ENCODE peak calls at places on chromosome 15, in six cellular contexts. F is B cell; V is CD8-positive, alpha-beta memory T cell; K is NCI-H460; E is CD8-positive, alpha-beta T cell; N is GM13977. Y is an unnamed sample.

GRCh38 chr15:64767203-64767602 is 8.2 kb downstream of the RBPMS2 start:
- DNase-seq in N (no peak), V (no peak), F (no peak), E (no peak), K (no peak), Y (no peak)

GRCh38 chr15:66235866-66236265 is 17.7 kb downstream of the MEGF11 start:
- DNase-seq in E (no peak), F (no peak), N (no peak), K (no peak), V (no peak), Y (no peak)

GRCh38 chr15:92448370-92448769 is 54.7 kb downstream of the ST8SIA2 start:
- DNase-seq in E (no peak), K (no peak), N (no peak), V (no peak), F (no peak), Y (no peak)

GRCh38 chr15:25799906-25800700 is 63.0 kb downstream of the ATP10A start:
- DNase-seq in V (no peak), E (no peak), N (no peak), K (no peak), F (no peak), Y (no peak)

GRCh38 chr15:63860161-63860954 is 26.6 kb upstream of the HERC1 start:
- DNase-seq in N (no peak), F (peak), K (no peak), E (peak), V (peak), Y (no peak)

GRCh38 chr15:41513282-41514227 is at the start of gene LTK:
- DNase-seq in K (no peak), N (peak), F (peak), V (no peak), E (no peak), Y (no peak)

GRCh38 chr15:52924641-52925040 is 134.5 kb upstream of the ONECUT1 start:
- DNase-seq in E (no peak), K (no peak), F (no peak), N (no peak), V (no peak), Y (no peak)

GRCh38 chr15:47517737-47518136 is 199.6 kb upstream of the SEMA6D start:
- DNase-seq in V (no peak), K (no peak), E (no peak), N (no peak), F (no peak), Y (no peak)

GRCh38 chr15:78282324-78282723 is 17.1 kb downstream of the SKIC8 start:
- DNase-seq in E (no peak), N (no peak), K (no peak), V (no peak), F (no peak), Y (no peak)

GRCh38 chr15:70303981-70304380 is 206.3 kb upstream of the TLE3 start:
- DNase-seq in F (no peak), V (no peak), E (no peak), N (no peak), K (no peak), Y (no peak)

GRCh38 chr15:63466378-63467192 is 37.8 kb upstream of the USP3 start:
- DNase-seq in F (peak), K (peak), V (no peak), N (peak), E (no peak), Y (peak)

GRCh38 chr15:73982251-73982962 is 9.7 kb downstream of the STOML1 start:
- DNase-seq in V (no peak), N (no peak), E (no peak), F (no peak), K (no peak), Y (no peak)

GRCh38 chr15:68414591-68414990 is 17.4 kb downstream of the ITGA11 start:
- DNase-seq in F (no peak), K (no peak), V (no peak), N (no peak), E (no peak), Y (no peak)

GRCh38 chr15:52524223-52525136 is 4.2 kb downstream of the MYO5A start:
- DNase-seq in K (no peak), V (no peak), N (no peak), F (no peak), E (no peak), Y (no peak)

GRCh38 chr15:33091983-33092688 is 102.4 kb downstream of the FMN1 start:
- DNase-seq in F (no peak), V (no peak), K (no peak), N (no peak), E (no peak), Y (no peak)

GRCh38 chr15:98874359-98874758 is 133.2 kb downstream of the PGPEP1L start:
- DNase-seq in N (no peak), V (no peak), F (no peak), K (no peak), E (no peak), Y (no peak)

GRCh38 chr15:77143606-77144005 is 72.7 kb upstream of the TSPAN3 start:
- DNase-seq in N (no peak), K (no peak), V (no peak), F (no peak), E (no peak), Y (no peak)

GRCh38 chr15:74783808-74784175 is 1.9 kb downstream of the CSK start:
- DNase-seq in K (no peak), V (no peak), N (no peak), E (no peak), F (no peak), Y (no peak)

GRCh38 chr15:99241752-99242151 is 7.6 kb downstream of the TTC23 start:
- DNase-seq in N (no peak), E (no peak), K (no peak), V (no peak), F (no peak), Y (no peak)

GRCh38 chr15:31280037-31280830 is 46.4 kb upstream of the KLF13 start:
- DNase-seq in N (no peak), V (no peak), K (no peak), F (no peak), E (no peak), Y (no peak)

GRCh38 chr15:73946795-73947370 is 20.6 kb downstream of the LOXL1 start:
- DNase-seq in N (no peak), F (no peak), E (no peak), V (no peak), K (no peak), Y (no peak)

GRCh38 chr15:68794869-68795268 is 25.8 kb downstream of the ANP32A start:
- DNase-seq in K (no peak), E (no peak), V (no peak), N (no peak), F (no peak), Y (no peak)

GRCh38 chr15:98654790-98655360 is 6.5 kb downstream of the IGF1R start:
- DNase-seq in N (no peak), E (no peak), K (no peak), F (no peak), V (no peak), Y (no peak)